ENCODE peak calls at places on chromosomes 12 and 14, in ten cellular contexts. B is lower leg skin, H is AG10803, L is mammary epithelial cell, G is IMR-90, T is heart left ventricle, M is body of pancreas, Y is left lung, N is GM10248, K is osteoblast. A is an unnamed sample.

GRCh38 chr12:55549302-55549701 is at the start of gene OR6C4:
- DNase-seq in K (no peak), L (no peak), G (no peak), M (no peak), B (no peak), T (no peak), Y (no peak), H (no peak), N (no peak), A (no peak)

GRCh38 chr12:32309811-32310755 is 89.3 kb upstream of the FGD4 start:
- DNase-seq in N (no peak), Y (no peak), B (no peak), G (peak; percentile 29), L (no peak), H (no peak), M (no peak), K (no peak), T (no peak), A (no peak)

GRCh38 chr12:124778411-124778810 is 85.3 kb downstream of the SCARB1 start:
- DNase-seq in G (no peak), H (no peak), K (no peak), B (no peak), L (no peak), N (peak; percentile 57), Y (no peak), T (no peak), M (no peak), A (no peak)

GRCh38 chr14:76498976-76499375 is 123.0 kb downstream of the ESRRB start:
- DNase-seq in L (no peak), G (no peak), K (no peak), M (no peak), B (no peak), N (no peak), H (no peak), Y (no peak), T (no peak), A (no peak)

GRCh38 chr12:16112626-16113560 is 164.6 kb downstream of the SLC15A5 start:
- DNase-seq in L (no peak), M (no peak), T (no peak), K (no peak), G (no peak), B (no peak), Y (no peak), H (peak; percentile 21), N (no peak), A (no peak)

GRCh38 chr12:76226956-76227355 is 121.3 kb downstream of the BBS10 start:
- DNase-seq in N (no peak), K (no peak), Y (no peak), L (no peak), M (no peak), H (no peak), B (no peak), G (no peak), T (no peak), A (no peak)

GRCh38 chr12:32365473-32366064 is 33.8 kb upstream of the FGD4 start:
- DNase-seq in Y (no peak), L (peak; percentile 62), G (peak; percentile 82), K (no peak), N (peak; percentile 64), B (peak; percentile 43), H (peak; percentile 76), M (peak; percentile 72), T (peak; percentile 36), A (peak; percentile 55)

GRCh38 chr12:53757095-53757770 is 5.5 kb upstream of the CISTR start:
- DNase-seq in Y (peak; percentile 76), B (peak; percentile 76), M (peak; percentile 89), H (peak; percentile 63), L (peak; percentile 48), K (peak; percentile 96), N (peak; percentile 89), T (peak; percentile 81), G (peak; percentile 55), A (peak; percentile 97)

GRCh38 chr14:21068521-21069387 is 1.4 kb upstream of the ARHGEF40 start:
- DNase-seq in T (peak; percentile 65), K (peak; percentile 88), B (no peak), G (peak; percentile 52), L (no peak), H (peak; percentile 48), M (peak; percentile 70), Y (no peak), N (peak; percentile 61), A (peak; percentile 57)

GRCh38 chr14:34224221-34224620 is 237.8 kb downstream of the SPTSSA start:
- DNase-seq in L (no peak), Y (no peak), G (no peak), T (no peak), H (no peak), N (no peak), B (no peak), M (no peak), K (no peak), A (no peak)

GRCh38 chr14:91885113-91885712 is 17.9 kb upstream of the TC2N start:
- DNase-seq in G (no peak), Y (no peak), B (no peak), M (no peak), H (no peak), T (no peak), N (no peak), K (no peak), L (no peak), A (no peak)

DNA sequence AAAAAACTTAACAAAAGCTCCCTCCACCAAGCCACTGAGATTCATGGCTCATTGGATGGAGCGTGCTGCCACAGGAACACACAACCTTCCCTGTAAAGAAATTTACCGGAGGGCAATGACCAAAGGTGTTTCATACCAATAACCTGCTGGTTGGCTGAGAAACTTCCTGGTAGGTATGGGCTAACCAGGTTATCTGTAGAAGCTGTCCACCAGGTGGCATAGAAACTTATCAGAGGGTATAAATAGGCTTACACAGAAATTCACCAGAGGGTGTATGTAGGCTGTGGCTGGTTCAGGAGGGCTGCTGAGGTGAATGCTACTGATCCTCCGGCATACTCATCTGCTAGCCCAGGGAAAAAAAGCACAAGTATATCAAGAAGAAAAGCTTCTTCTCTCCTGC is 27.1 kb upstream of the MTERF2 start:
- DNase-seq in K (no peak), G (no peak), M (peak; percentile 73), T (no peak), L (peak; percentile 41), N (no peak), B (no peak), Y (no peak), H (no peak), A (no peak)
- TF ChIP-seq CTCF in K (peak; percentile 5), G (no peak), M (peak; percentile 79), T (no peak), L (peak; percentile 31), N (no peak), B (no peak), Y (peak; percentile 11), H (no peak), A (no peak)

GRCh38 chr12:3033538-3033865 is 43.7 kb upstream of the TSPAN9 start:
- DNase-seq in Y (no peak), N (no peak), H (no peak), T (no peak), K (peak; percentile 69), G (no peak), B (no peak), L (no peak), M (no peak), A (no peak)

GRCh38 chr12:3032770-3033537 is 44.2 kb upstream of the TSPAN9 start:
- DNase-seq in B (no peak), Y (no peak), H (no peak), T (peak; percentile 71), K (peak; percentile 21), L (no peak), N (no peak), M (peak; percentile 52), G (no peak), A (no peak)

GRCh38 chr12:3035815-3036702 is 41.1 kb upstream of the TSPAN9 start:
- DNase-seq in B (no peak), K (peak; percentile 84), Y (no peak), M (no peak), H (no peak), N (no peak), G (peak; percentile 21), L (no peak), T (no peak), A (no peak)

GRCh38 chr12:3035171-3035570 is 42.0 kb upstream of the TSPAN9 start:
- DNase-seq in L (no peak), N (no peak), T (no peak), B (no peak), K (peak; percentile 18), Y (no peak), G (peak; percentile 25), H (peak; percentile 51), M (no peak), A (no peak)

GRCh38 chr12:3034067-3034750 is 43.0 kb upstream of the TSPAN9 start:
- DNase-seq in N (peak; percentile 82), M (peak; percentile 85), Y (no peak), G (peak; percentile 71), L (peak; percentile 46), H (peak; percentile 63), B (no peak), T (peak; percentile 67), K (peak; percentile 97), A (peak; percentile 70)
- TF ChIP-seq CTCF in N (peak; percentile 69), M (peak; percentile 79), Y (peak; percentile 48), G (peak; percentile 73), L (peak; percentile 63), H (peak; percentile 74), B (no peak), T (peak; percentile 71), K (peak; percentile 75), A (peak; percentile 86)

DNA sequence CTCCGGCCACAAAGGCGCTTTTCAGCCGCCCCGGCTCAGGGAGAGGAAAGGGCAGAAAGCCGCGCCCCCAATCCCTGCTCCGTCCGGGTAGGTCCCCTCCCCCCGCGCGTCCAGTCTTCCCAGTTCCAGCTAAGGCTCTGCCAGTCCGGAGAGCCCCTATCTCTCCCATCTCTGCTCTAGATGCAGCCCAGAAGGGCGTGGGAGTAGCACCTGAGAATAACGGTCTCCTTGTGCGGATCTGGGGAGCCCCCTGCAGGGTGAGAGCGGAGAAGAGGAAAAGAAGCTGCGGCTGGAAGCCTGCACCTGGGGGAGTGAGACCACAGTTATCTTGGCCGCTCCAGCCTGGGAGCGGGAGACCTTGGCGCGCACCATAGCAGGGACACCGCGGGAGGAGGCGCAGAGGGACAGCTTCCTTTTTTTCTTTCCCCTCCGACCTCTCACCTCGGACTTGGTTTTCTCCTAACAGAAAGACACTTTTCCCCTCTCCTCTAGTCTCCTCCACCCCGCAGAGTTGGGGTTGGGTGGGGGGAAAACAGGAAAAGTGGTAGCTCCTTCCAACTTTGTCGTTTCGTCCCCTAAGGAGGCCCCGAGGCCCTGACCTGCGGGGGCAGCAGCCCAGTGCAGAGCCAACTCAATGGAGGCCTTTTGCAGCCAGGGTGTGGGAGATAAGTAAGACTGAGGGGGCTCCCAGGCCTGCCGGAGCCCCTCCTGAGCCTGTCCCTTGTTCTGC is 2.4 kb downstream of the DHH start:
- DNase-seq in T (peak; percentile 50), B (no peak), Y (no peak), L (peak; percentile 39), M (peak; percentile 38), N (peak; percentile 83), G (peak; percentile 30), K (peak; percentile 95), H (no peak), A (peak; percentile 73)
- TF ChIP-seq CTCF in T (peak; percentile 22), B (no peak), Y (no peak), L (peak; percentile 29), M (no peak), N (peak; percentile 79), G (peak; percentile 43), K (peak; percentile 29), H (peak; percentile 44), A (peak; percentile 44)

DNA sequence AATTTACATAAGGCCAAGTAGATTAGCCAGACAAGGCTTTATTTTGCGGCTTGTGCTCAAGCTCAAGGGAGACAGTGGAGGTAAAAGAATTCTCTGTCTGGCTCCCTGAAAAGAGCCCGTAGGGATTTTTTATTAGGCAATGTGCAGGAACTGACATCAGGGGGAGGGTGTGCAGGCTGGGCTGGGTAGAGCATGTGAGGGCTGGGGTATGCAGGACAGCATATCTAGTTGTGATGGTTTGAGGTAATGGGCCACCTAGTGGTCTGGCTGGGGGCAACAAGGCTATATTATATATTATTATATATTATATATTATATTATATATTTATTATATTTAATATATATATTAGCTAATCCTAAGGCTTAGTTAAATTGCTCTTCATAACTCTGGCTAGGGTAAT is 102.1 kb downstream of the TMEM117 start:
- DNase-seq in H (peak; percentile 6), K (no peak), M (peak; percentile 7), Y (no peak), T (no peak), L (peak; percentile 2), B (no peak), N (no peak), G (peak; percentile 25), A (no peak)
- TF ChIP-seq CTCF in H (peak; percentile 29), K (peak; percentile 36), M (no peak), Y (no peak), T (no peak), L (peak; percentile 21), B (no peak), N (no peak), G (peak; percentile 30), A (peak; percentile 44)